ENCODE peak calls at places on chromosomes 11 and 22, in seven cellular contexts. V is NCI-H1930; A is activated CD8-positive, alpha-beta T cell treated with anti-CD3 and anti-CD28 coated beads for 36 hours; D is psoas muscle; I is activated naive CD4-positive, alpha-beta T cell; H is activated T-helper 1 cell treated with Interleukin-2 at 50 U/mL for 16 hours; X is frontal cortex. K is an unnamed sample.

GRCh38 chr22:50713571-50714056 is 24.4 kb upstream of the ACR start:
- DNase-seq in X (peak; percentile 87), A (no peak), H (no peak), V (no peak), I (no peak), D (peak; percentile 21), K (peak; percentile 17)

GRCh38 chr11:107916671-107917241 is 11.5 kb upstream of the RAB39A start:
- DNase-seq in I (no peak), H (peak; percentile 4), A (peak; percentile 57), V (peak; percentile 50), X (no peak), D (no peak), K (peak; percentile 33)

GRCh38 chr22:24938741-24939341 is 7.7 kb downstream of the LHFPL7 start:
- DNase-seq in H (no peak), D (no peak), V (peak; percentile 35), X (no peak), I (no peak), A (peak; percentile 26), K (peak; percentile 70)

GRCh38 chr11:32821517-32821916 is 8.2 kb upstream of the PRRG4 start:
- DNase-seq in A (no peak), V (no peak), H (no peak), I (no peak), X (no peak), D (no peak), K (no peak)

GRCh38 chr22:29626497-29627195 is 23.2 kb downstream of the NF2 start:
- DNase-seq in V (no peak), H (no peak), A (no peak), X (no peak), D (no peak), I (no peak), K (no peak)

GRCh38 chr22:35559354-35560005 is 18.8 kb downstream of the RASD2 start:
- DNase-seq in X (no peak), V (no peak), D (no peak), A (no peak), I (no peak), H (no peak), K (no peak)

GRCh38 chr11:126857860-126858808 is 142.4 kb downstream of the KIRREL3 start:
- DNase-seq in V (peak; percentile 26), D (no peak), X (no peak), A (no peak), H (no peak), I (no peak), K (no peak)

GRCh38 chr11:13760115-13760514 is 91.6 kb downstream of the FAR1 start:
- DNase-seq in X (no peak), D (no peak), I (no peak), H (no peak), A (no peak), V (no peak), K (no peak)

GRCh38 chr11:3148255-3148989 is 16.7 kb downstream of the OSBPL5 start:
- DNase-seq in H (no peak), D (no peak), X (no peak), V (no peak), A (no peak), I (no peak), K (no peak)

GRCh38 chr11:16292167-16292859 is 64.0 kb downstream of the SOX6 start:
- DNase-seq in I (no peak), D (no peak), H (no peak), X (no peak), A (no peak), V (no peak), K (no peak)

GRCh38 chr11:63448646-63449045 is 42.3 kb downstream of the PLAAT5 start:
- DNase-seq in A (no peak), I (no peak), V (no peak), X (no peak), D (no peak), H (no peak), K (no peak)

GRCh38 chr11:116335078-116335477 is 437.7 kb downstream of the BUD13 start:
- DNase-seq in V (no peak), X (no peak), H (no peak), I (no peak), A (no peak), D (no peak), K (no peak)

GRCh38 chr22:45304971-45305370 is 4.8 kb upstream of the FAM118A start:
- DNase-seq in H (no peak), V (no peak), I (no peak), X (no peak), D (no peak), A (no peak), K (no peak)

GRCh38 chr22:23225724-23226496 is 45.6 kb downstream of the BCR start:
- DNase-seq in X (no peak), I (peak; percentile 42), V (no peak), A (peak; percentile 41), D (no peak), H (peak; percentile 38), K (no peak)

GRCh38 chr11:28836285-28837081 is 728.3 kb downstream of the METTL15 start:
- DNase-seq in A (no peak), I (no peak), V (no peak), X (no peak), H (no peak), D (no peak), K (no peak)

GRCh38 chr11:15374418-15374817 is 259.7 kb downstream of the INSC start:
- DNase-seq in I (no peak), A (no peak), V (no peak), D (no peak), X (no peak), H (no peak), K (no peak)

GRCh38 chr11:2776351-2777061 is 76.7 kb upstream of the KCNQ1OT1 start:
- DNase-seq in I (no peak), D (peak; percentile 45), V (no peak), A (no peak), H (no peak), X (no peak), K (no peak)

GRCh38 chr11:120225372-120225909 is 14.5 kb upstream of the POU2F3 start:
- DNase-seq in I (no peak), H (no peak), D (peak; percentile 59), X (no peak), V (no peak), A (no peak), K (no peak)

GRCh38 chr22:18100781-18101180 is 9.8 kb upstream of the TUBA8 start:
- DNase-seq in V (no peak), I (no peak), H (no peak), A (no peak), X (no peak), D (no peak), K (no peak)

GRCh38 chr11:111983187-111983986 is 41.8 kb upstream of the DLAT start:
- DNase-seq in D (no peak), I (no peak), A (no peak), X (no peak), H (no peak), V (no peak), K (no peak)

GRCh38 chr11:95282337-95282751 is 51.3 kb upstream of the SESN3 start:
- DNase-seq in A (no peak), X (no peak), I (no peak), D (no peak), H (no peak), V (no peak), K (no peak)

GRCh38 chr22:22060200-22061084 is 77.9 kb upstream of the TOP3B start:
- DNase-seq in A (peak; percentile 81), H (peak; percentile 22), V (peak; percentile 72), I (peak; percentile 18), X (no peak), D (peak; percentile 76), K (peak; percentile 39)

GRCh38 chr11:79060081-79060480 is 380.7 kb downstream of the TENM4 start:
- DNase-seq in H (no peak), I (no peak), X (no peak), D (no peak), V (no peak), A (no peak), K (no peak)

GRCh38 chr11:19577849-19578619 is 134.6 kb upstream of the NAV2 start:
- DNase-seq in H (no peak), A (no peak), I (no peak), V (no peak), D (peak; percentile 66), X (no peak), K (no peak)

K was measured in RPMI8226.